ENCODE peak calls at places on chromosomes 16 and 17, in nine cellular contexts. G, S, C, J, X, A, M, I and B are unnamed samples.

GRCh38 chr17:67032382-67032781 is 12.0 kb upstream of the CACNG1 start:
- DNase-seq in G (no peak), S (no peak), C (no peak), J (no peak), X (no peak), A (no peak), M (no peak), I (no peak), B (no peak)

GRCh38 chr16:79998143-79998542 is 397.6 kb upstream of the MAF start:
- DNase-seq in G (no peak), S (no peak), C (no peak), J (no peak), X (no peak), A (no peak), M (no peak), I (no peak), B (no peak)

GRCh38 chr17:36474571-36474970 is 11.9 kb upstream of the ZNHIT3 start:
- DNase-seq in G (no peak), S (no peak), C (no peak), J (no peak), X (no peak), A (no peak), M (no peak), I (no peak), B (no peak)

GRCh38 chr17:63440770-63441335 is 5.3 kb downstream of the CYB561 start:
- DNase-seq in G (no peak), S (no peak), C (no peak), J (no peak), X (no peak), A (no peak), M (no peak), I (no peak), B (no peak)

GRCh38 chr17:31541559-31541958 is 150.1 kb downstream of the RAB11FIP4 start:
- DNase-seq in G (peak), S (no peak), C (no peak), J (no peak), X (no peak), A (no peak), M (peak), I (no peak), B (no peak)

GRCh38 chr17:59167571-59168001 is 12.0 kb downstream of the PRR11 start:
- DNase-seq in G (no peak), S (no peak), C (no peak), J (no peak), X (no peak), A (no peak), M (no peak), I (peak), B (no peak)

GRCh38 chr16:27505297-27506236 is 44.1 kb downstream of the GTF3C1 start:
- DNase-seq in G (no peak), S (peak), C (no peak), J (no peak), X (no peak), A (no peak), M (no peak), I (no peak), B (no peak)

GRCh38 chr17:77036136-77036840 is 104.5 kb upstream of the SEC14L1 start:
- DNase-seq in G (no peak), S (no peak), C (no peak), J (no peak), X (no peak), A (no peak), M (no peak), I (no peak), B (no peak)

GRCh38 chr17:77548967-77549366 is 408.2 kb downstream of the SEC14L1 start:
- DNase-seq in G (peak), S (no peak), C (no peak), J (no peak), X (no peak), A (no peak), M (no peak), I (no peak), B (no peak)

GRCh38 chr16:77637939-77638338 is 84.4 kb upstream of the NUDT7 start:
- DNase-seq in G (no peak), S (no peak), C (no peak), J (no peak), X (no peak), A (no peak), M (no peak), I (no peak), B (no peak)

GRCh38 chr16:81729451-81729850 is 49.6 kb upstream of the PLCG2 start:
- DNase-seq in G (no peak), S (no peak), C (no peak), J (no peak), X (no peak), A (no peak), M (peak), I (no peak), B (no peak)

GRCh38 chr16:49763826-49764225 is 92.1 kb downstream of the ZNF423 start:
- DNase-seq in G (no peak), S (no peak), C (no peak), J (no peak), X (no peak), A (no peak), M (no peak), I (peak), B (no peak)

GRCh38 chr16:1545044-1545736 is 11.7 kb downstream of the TMEM204 start:
- DNase-seq in G (no peak), S (peak), C (no peak), J (no peak), X (peak), A (no peak), M (no peak), I (peak), B (no peak)

GRCh38 chr17:28549274-28550132 is 2.9 kb downstream of the UNC119 start:
- DNase-seq in G (peak), S (no peak), C (no peak), J (no peak), X (no peak), A (no peak), M (no peak), I (no peak), B (no peak)

GRCh38 chr17:17994271-17994670 is 21.6 kb downstream of the DRC3 start:
- DNase-seq in G (peak), S (no peak), C (no peak), J (peak), X (no peak), A (no peak), M (peak), I (peak), B (no peak)

GRCh38 chr16:75343311-75343710 is 90.0 kb downstream of the CFDP1 start:
- DNase-seq in G (no peak), S (no peak), C (no peak), J (no peak), X (no peak), A (no peak), M (no peak), I (peak), B (no peak)

GRCh38 chr17:72699566-72699965 is 392.9 kb downstream of the SLC39A11 start:
- DNase-seq in G (no peak), S (no peak), C (no peak), J (no peak), X (no peak), A (no peak), M (no peak), I (no peak), B (no peak)

GRCh38 chr16:85557083-85557975 is 55.8 kb upstream of the GSE1 start:
- DNase-seq in G (no peak), S (no peak), C (no peak), J (no peak), X (peak), A (no peak), M (peak), I (no peak), B (no peak)

GRCh38 chr17:12613566-12613965 is 52.1 kb upstream of the MYOCD start:
- DNase-seq in G (no peak), S (no peak), C (no peak), J (no peak), X (no peak), A (no peak), M (peak), I (no peak), B (no peak)

GRCh38 chr16:75770051-75770450 is 43.8 kb upstream of the CPHXL start:
- DNase-seq in G (no peak), S (no peak), C (no peak), J (no peak), X (no peak), A (no peak), M (no peak), I (no peak), B (no peak)

GRCh38 chr16:89922884-89923639 is at the start of gene TUBB3:
- DNase-seq in G (no peak), S (peak), C (no peak), J (peak), X (peak), A (no peak), M (peak), I (peak), B (no peak)

GRCh38 chr17:63881935-63882601 is at the start of gene GH2:
- DNase-seq in G (peak), S (peak), C (no peak), J (peak), X (no peak), A (no peak), M (peak), I (peak), B (no peak)

GRCh38 chr17:38451030-38451839 is 23.0 kb downstream of the ARHGAP23 start:
- DNase-seq in G (no peak), S (no peak), C (no peak), J (no peak), X (no peak), A (no peak), M (peak), I (peak), B (no peak)

GRCh38 chr16:14628806-14629611 is 1.1 kb downstream of the PARN start:
- DNase-seq in G (no peak), S (no peak), C (no peak), J (no peak), X (no peak), A (no peak), M (peak), I (no peak), B (no peak)

GRCh38 chr17:6523809-6524355 is 32.5 kb downstream of the PITPNM3 start:
- DNase-seq in G (no peak), S (no peak), C (no peak), J (no peak), X (no peak), A (no peak), M (no peak), I (no peak), B (peak)

GRCh38 chr17:27384261-27384701 is 72.0 kb upstream of the KSR1 start:
- DNase-seq in G (no peak), S (peak), C (no peak), J (peak), X (no peak), A (no peak), M (no peak), I (peak), B (peak)

GRCh38 chr17:40190197-40191021 is 13.1 kb downstream of the RAPGEFL1 start:
- DNase-seq in G (no peak), S (no peak), C (no peak), J (no peak), X (no peak), A (no peak), M (peak), I (peak), B (no peak)

GRCh38 chr16:14300631-14301149 is 229.6 kb downstream of the MRTFB start:
- DNase-seq in G (peak), S (peak), C (peak), J (peak), X (no peak), A (no peak), M (peak), I (peak), B (peak)

GRCh38 chr17:1229354-1229890 is 40.8 kb upstream of the BHLHA9 start:
- DNase-seq in G (peak), S (no peak), C (no peak), J (peak), X (peak), A (no peak), M (peak), I (no peak), B (peak)

GRCh38 chr17:74089869-74090464 is 113.5 kb upstream of the RPL38 start:
- DNase-seq in G (peak), S (peak), C (no peak), J (peak), X (no peak), A (no peak), M (peak), I (no peak), B (no peak)

GRCh38 chr16:85149776-85150175 is 37.5 kb upstream of the CIBAR2 start:
- DNase-seq in G (no peak), S (peak), C (no peak), J (peak), X (no peak), A (no peak), M (no peak), I (no peak), B (peak)

GRCh38 chr17:33124871-33125551 is 133.4 kb downstream of the SPACA3 start:
- DNase-seq in G (no peak), S (no peak), C (no peak), J (no peak), X (no peak), A (no peak), M (no peak), I (no peak), B (no peak)

GRCh38 chr17:2853111-2853721 is 57.0 kb downstream of the RAP1GAP2 start:
- DNase-seq in G (no peak), S (peak), C (no peak), J (peak), X (peak), A (no peak), M (peak), I (no peak), B (peak)

GRCh38 chr16:29809850-29810698 is 1.9 kb upstream of the PRRT2 start:
- DNase-seq in G (peak), S (no peak), C (no peak), J (no peak), X (peak), A (no peak), M (peak), I (no peak), B (no peak)

GRCh38 chr16:9446471-9447194 is 355.2 kb downstream of the HAPSTR1 start:
- DNase-seq in G (no peak), S (no peak), C (no peak), J (no peak), X (no peak), A (no peak), M (no peak), I (no peak), B (no peak)

GRCh38 chr17:44775136-44775837 is 16.5 kb downstream of the ADAM11 start:
- DNase-seq in G (peak), S (peak), C (peak), J (peak), X (peak), A (peak), M (peak), I (peak), B (peak)

GRCh38 chr16:12539185-12539929 is 264.3 kb downstream of the CPPED1 start:
- DNase-seq in G (no peak), S (no peak), C (no peak), J (no peak), X (no peak), A (no peak), M (no peak), I (no peak), B (no peak)

GRCh38 chr16:5350118-5350517 is 252.5 kb upstream of the EEF2KMT start:
- DNase-seq in G (no peak), S (no peak), C (no peak), J (no peak), X (no peak), A (no peak), M (peak), I (no peak), B (no peak)

GRCh38 chr17:17789828-17790672 is 46.7 kb downstream of the SREBF1 start:
- DNase-seq in G (no peak), S (no peak), C (no peak), J (no peak), X (no peak), A (no peak), M (no peak), I (no peak), B (no peak)

GRCh38 chr17:81583589-81584337 is 31.6 kb upstream of the FAAP100 start:
- DNase-seq in G (no peak), S (no peak), C (no peak), J (no peak), X (no peak), A (no peak), M (no peak), I (peak), B (no peak)
- TF ChIP-seq POLR2AphosphoS5 in G (no peak), S (no peak), C (no peak), J (no peak), X (no peak), A (no peak), M (no peak), I (no peak), B (no peak)

DNA sequence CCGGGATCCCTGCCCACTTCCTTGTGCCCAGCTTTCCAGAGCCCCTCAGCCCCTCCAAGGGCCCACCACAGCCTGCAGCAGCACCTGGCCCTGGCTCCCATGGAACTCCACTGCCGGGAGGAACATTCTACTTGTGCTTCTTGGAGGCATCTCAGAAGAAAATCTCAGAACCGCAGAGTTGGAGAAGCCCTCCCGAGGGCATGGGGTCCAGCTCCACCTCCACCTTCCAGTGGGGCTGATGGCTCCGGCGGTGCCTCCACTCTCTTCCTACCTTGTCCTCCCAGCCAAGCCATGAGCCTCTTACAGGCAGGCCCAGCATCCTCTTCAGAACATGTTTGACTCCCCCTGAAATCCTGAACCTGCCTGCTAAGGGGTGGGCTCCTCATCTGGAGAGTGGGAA is 79.4 kb upstream of the ZNF469 start:
- DNase-seq in G (no peak), S (no peak), C (no peak), J (no peak), X (no peak), A (no peak), M (no peak), I (no peak), B (no peak)
- H3K27ac ChIP-seq in G (no peak), S (no peak), C (peak), J (peak), X (no peak), A (no peak), M (no peak), I (no peak), B (no peak)

DNA sequence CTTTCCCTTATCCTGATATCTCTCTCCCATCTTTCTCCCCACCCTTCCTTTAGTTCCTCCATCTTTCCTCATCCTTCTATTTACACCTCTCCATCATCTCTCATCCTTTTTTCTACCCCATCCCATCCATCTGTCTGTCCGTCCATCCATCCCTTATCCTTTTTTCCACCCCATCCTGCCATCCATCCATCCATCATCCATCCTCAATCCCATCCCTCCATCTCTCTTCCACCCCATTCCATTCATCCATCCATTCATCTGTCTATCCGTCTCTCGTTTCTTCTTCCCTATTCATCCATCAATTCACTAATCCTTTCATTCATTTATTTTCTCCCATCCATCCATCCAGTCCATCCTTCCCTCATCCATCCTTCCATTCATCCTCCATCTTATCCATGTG is 68.1 kb downstream of the ABCC6 start:
- DNase-seq in G (no peak), S (no peak), C (no peak), J (no peak), X (no peak), A (no peak), M (no peak), I (no peak), B (no peak)
- TF ChIP-seq POLR2AphosphoS5 in G (no peak), S (no peak), C (no peak), J (no peak), X (no peak), A (no peak), M (no peak), I (no peak), B (no peak)

GRCh38 chr16:67775273-67775672 is 31.1 kb downstream of the RANBP10 start:
- DNase-seq in G (no peak), S (no peak), C (no peak), J (no peak), X (no peak), A (no peak), M (no peak), I (no peak), B (no peak)
- H3K27ac ChIP-seq in G (no peak), S (no peak), C (no peak), J (no peak), X (no peak), A (no peak), M (no peak), I (no peak), B (no peak)